ENCODE peak calls at places on chromosomes 13 and 19, in eight cellular contexts. Q is tibial nerve; G is endodermal cell; D is breast epithelium; I is heart right ventricle; N is colonic mucosa; Z is CD4-positive, CD25-positive, alpha-beta regulatory T cell; W is H9. M is an unnamed sample.

GRCh38 chr19:10424011-10424637 is 3.8 kb downstream of the PDE4A start:
- DNase-seq in W (peak), G (peak), N (peak), Q (peak), Z (peak), I (peak), D (peak), M (peak)

GRCh38 chr19:55508120-55508519 is 19.9 kb downstream of the SSC5D start:
- DNase-seq in N (no peak), G (no peak), Q (no peak), W (no peak), Z (no peak), D (no peak), I (no peak), M (no peak)

GRCh38 chr19:44277331-44277730 is 17.6 kb downstream of the ZNF233 start:
- DNase-seq in N (no peak), Q (no peak), I (no peak), G (no peak), Z (no peak), D (no peak), W (no peak), M (no peak)

GRCh38 chr13:89212186-89212585 is 1541.0 kb downstream of the SLITRK5 start:
- DNase-seq in G (no peak), D (no peak), Q (no peak), W (no peak), N (no peak), I (no peak), Z (no peak), M (no peak)

GRCh38 chr13:112442483-112443090 is 66.4 kb downstream of the SPACA7 start:
- DNase-seq in Q (no peak), G (peak), W (peak), Z (no peak), I (no peak), N (peak), D (no peak), M (peak)

GRCh38 chr19:51696606-51697005 is 3.5 kb downstream of the SPACA6 start:
- DNase-seq in Z (no peak), D (no peak), Q (no peak), I (no peak), G (no peak), W (no peak), N (no peak), M (no peak)

GRCh38 chr19:33373701-33374405 is at the start of gene CEBPG:
- DNase-seq in Z (no peak), Q (no peak), D (no peak), N (no peak), I (peak), G (no peak), W (no peak), M (peak)

GRCh38 chr19:34220472-34221063 is 33.8 kb upstream of the GARRE1 start:
- DNase-seq in I (no peak), Q (peak), N (peak), W (peak), G (peak), Z (peak), D (peak), M (peak)

GRCh38 chr13:27997904-27998522 is 9.5 kb upstream of the URAD start:
- DNase-seq in Z (peak), W (peak), N (peak), I (peak), Q (no peak), D (no peak), G (peak), M (peak)

GRCh38 chr19:11787536-11787935 is 10.8 kb upstream of the ZNF491 start:
- DNase-seq in I (no peak), Z (no peak), G (no peak), W (no peak), N (no peak), D (no peak), Q (no peak), M (no peak)

GRCh38 chr19:50916069-50916468 is 4.9 kb upstream of the KLK4 start:
- DNase-seq in D (no peak), G (no peak), Z (no peak), Q (no peak), I (no peak), W (no peak), N (no peak), M (no peak)

GRCh38 chr19:35592226-35592625 is 6.3 kb downstream of the PMIS2 start:
- DNase-seq in G (peak), Z (peak), Q (no peak), W (peak), D (no peak), N (no peak), I (no peak), M (no peak)

GRCh38 chr19:33691736-33692135 is 70.0 kb downstream of the CHST8 start:
- DNase-seq in I (no peak), Q (no peak), Z (no peak), G (no peak), W (no peak), N (no peak), D (no peak), M (peak)

GRCh38 chr19:29079331-29079730 is 133.6 kb downstream of the UQCRFS1 start:
- DNase-seq in G (peak), D (no peak), Q (no peak), Z (no peak), W (no peak), I (no peak), N (no peak), M (no peak)

GRCh38 chr13:45879666-45880065 is 28.1 kb upstream of the SIAH3 start:
- DNase-seq in D (peak), N (no peak), G (peak), Q (no peak), Z (no peak), W (peak), I (peak), M (no peak)

GRCh38 chr13:43965446-43965845 is 85.7 kb downstream of the LACC1 start:
- DNase-seq in Z (no peak), Q (no peak), D (no peak), W (no peak), G (no peak), N (no peak), I (no peak), M (no peak)

GRCh38 chr13:39036212-39036611 is 1.7 kb downstream of the PROSER1 start:
- DNase-seq in W (no peak), D (no peak), G (no peak), Z (peak), N (peak), Q (no peak), I (no peak), M (no peak)

GRCh38 chr13:46104868-46105267 is at the start of gene CPB2:
- DNase-seq in W (no peak), I (no peak), D (no peak), Q (no peak), Z (no peak), G (no peak), N (no peak), M (no peak)

GRCh38 chr19:12789904-12790619 is 1.2 kb upstream of the JUNB start:
- DNase-seq in G (peak), N (peak), I (peak), D (peak), Z (peak), W (peak), Q (peak), M (peak)

GRCh38 chr19:19530423-19530804 is 1.7 kb downstream of the YJEFN3 start:
- DNase-seq in N (no peak), D (no peak), G (peak), Z (no peak), I (no peak), W (no peak), Q (no peak), M (no peak)

GRCh38 chr19:6402834-6403608 is 10.1 kb upstream of the GTF2F1 start:
- DNase-seq in Q (no peak), Z (no peak), D (no peak), G (no peak), I (no peak), W (no peak), N (peak), M (no peak)

GRCh38 chr19:12194827-12195500 is 32.1 kb downstream of the ZNF136 start:
- DNase-seq in Q (peak), D (peak), G (no peak), W (no peak), N (peak), I (peak), Z (peak), M (peak)

GRCh38 chr13:57716295-57716694 is 84.8 kb downstream of the PCDH17 start:
- DNase-seq in N (no peak), W (peak), I (no peak), D (no peak), G (peak), Z (no peak), Q (no peak), M (no peak)

GRCh38 chr19:46191356-46191755 is 38.2 kb upstream of the IGFL1 start:
- DNase-seq in G (no peak), N (no peak), Z (no peak), D (no peak), Q (no peak), W (no peak), I (no peak), M (no peak)

GRCh38 chr19:33876192-33876591 is 79.5 kb downstream of the KCTD15 start:
- DNase-seq in N (no peak), D (no peak), Q (no peak), I (no peak), W (no peak), Z (no peak), G (no peak), M (no peak)

GRCh38 chr13:76225815-76226489 is 589.8 kb downstream of the LMO7 start:
- DNase-seq in W (no peak), G (no peak), D (no peak), I (peak), Z (no peak), N (no peak), Q (no peak), M (peak)

GRCh38 chr13:73599232-73600128 is 534.7 kb downstream of the KLF12 start:
- DNase-seq in W (no peak), D (no peak), I (no peak), Q (no peak), G (no peak), Z (no peak), N (no peak), M (no peak)

GRCh38 chr19:7833225-7834156 is 3.5 kb downstream of the EVI5L start:
- DNase-seq in I (peak), G (no peak), N (peak), W (no peak), Q (peak), D (no peak), Z (no peak), M (no peak)

GRCh38 chr13:59677966-59678814 is 485.5 kb downstream of the DIAPH3 start:
- DNase-seq in N (no peak), Q (no peak), G (no peak), I (no peak), D (no peak), W (no peak), Z (peak), M (no peak)

GRCh38 chr13:110915874-110916670 is 1.2 kb upstream of the ANKRD10 start:
- DNase-seq in Z (no peak), N (no peak), Q (no peak), W (no peak), G (no peak), D (no peak), I (no peak), M (no peak)

DNA sequence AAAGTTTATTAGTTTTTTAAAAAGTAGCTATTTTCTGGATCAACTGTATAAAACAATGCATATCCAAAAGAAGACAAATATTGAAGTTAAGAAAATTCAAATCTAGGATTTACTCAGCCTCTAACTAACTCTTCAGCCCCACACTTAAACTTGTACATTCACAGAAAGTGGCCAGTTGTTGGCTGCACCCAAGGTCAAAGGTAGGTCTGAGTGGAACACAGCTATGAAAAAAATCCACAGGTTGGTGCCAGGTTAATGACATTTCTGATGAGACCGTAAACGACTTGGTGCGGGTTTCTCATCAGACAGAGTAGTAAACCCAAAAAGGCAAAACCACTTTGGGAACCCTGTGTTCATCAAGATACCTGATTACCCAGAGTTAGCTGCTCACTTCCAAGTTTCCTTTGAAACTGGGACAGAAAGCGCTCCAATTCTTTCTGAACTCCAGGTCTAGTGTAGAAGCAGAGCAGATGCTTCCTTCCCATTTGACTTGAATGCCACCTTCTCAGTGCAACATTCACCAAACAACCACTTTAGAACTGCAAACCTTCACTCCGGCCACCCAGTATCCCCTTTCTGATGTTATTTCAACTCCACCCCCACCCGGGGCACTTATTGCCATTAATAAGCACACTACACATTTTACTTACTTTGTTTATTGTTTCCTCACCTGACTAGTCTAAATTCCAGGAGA is 208.3 kb upstream of the STARD13 start:
- DNase-seq in G (no peak), N (no peak), Z (no peak), I (no peak), W (no peak), D (no peak), Q (no peak), M (no peak)
- H3K27ac ChIP-seq in G (no peak), N (no peak), Z (no peak), I (no peak), W (no peak), D (no peak), Q (no peak), M (no peak)

GRCh38 chr13:48223016-48223385 is 10.0 kb upstream of the ITM2B start:
- DNase-seq in N (no peak), D (no peak), W (no peak), G (no peak), Q (no peak), Z (no peak), I (no peak), M (no peak)
- H3K27ac ChIP-seq in N (peak), D (peak), W (no peak), G (no peak), Q (peak), Z (peak), I (peak), M (no peak)

GRCh38 chr19:38266981-38267597 is 2.7 kb downstream of the SPINT2 start:
- DNase-seq in N (peak), W (no peak), I (no peak), Q (no peak), Z (no peak), D (peak), G (no peak), M (no peak)
- H3K27ac ChIP-seq in N (peak), W (no peak), I (no peak), Q (peak), Z (no peak), D (peak), G (no peak), M (peak)

DNA sequence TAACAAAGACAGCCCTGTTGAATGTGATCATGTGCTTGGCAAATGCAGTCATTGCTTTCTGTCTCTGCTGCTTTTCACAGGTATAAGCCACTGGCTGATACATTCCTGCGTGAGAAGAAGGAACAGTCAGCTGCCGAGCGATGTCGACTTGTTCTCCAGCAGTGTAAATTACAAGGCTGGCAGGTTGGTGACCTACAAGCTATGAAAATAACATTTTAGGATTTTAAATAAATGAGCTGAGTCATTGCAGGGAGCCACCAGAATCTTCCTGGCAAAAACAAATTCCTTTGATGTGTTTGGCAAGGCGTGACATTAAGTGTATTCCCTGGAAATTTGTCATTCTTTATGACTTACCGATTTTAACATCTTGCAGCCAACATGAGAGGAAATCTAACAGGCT is 471.3 kb downstream of the MYO16 start:
- DNase-seq in Z (no peak), N (no peak), D (peak), W (no peak), I (no peak), G (no peak), Q (no peak), M (no peak)
- H3K27ac ChIP-seq in Z (no peak), N (no peak), D (no peak), W (no peak), I (no peak), G (no peak), Q (no peak), M (no peak)

GRCh38 chr13:113952983-113953520 is 20.8 kb downstream of the C13orf46 start:
- DNase-seq in D (no peak), G (no peak), W (no peak), N (no peak), I (no peak), Q (no peak), Z (no peak), M (peak)
- H3K27ac ChIP-seq in D (no peak), G (no peak), W (no peak), N (no peak), I (no peak), Q (no peak), Z (no peak), M (no peak)

DNA sequence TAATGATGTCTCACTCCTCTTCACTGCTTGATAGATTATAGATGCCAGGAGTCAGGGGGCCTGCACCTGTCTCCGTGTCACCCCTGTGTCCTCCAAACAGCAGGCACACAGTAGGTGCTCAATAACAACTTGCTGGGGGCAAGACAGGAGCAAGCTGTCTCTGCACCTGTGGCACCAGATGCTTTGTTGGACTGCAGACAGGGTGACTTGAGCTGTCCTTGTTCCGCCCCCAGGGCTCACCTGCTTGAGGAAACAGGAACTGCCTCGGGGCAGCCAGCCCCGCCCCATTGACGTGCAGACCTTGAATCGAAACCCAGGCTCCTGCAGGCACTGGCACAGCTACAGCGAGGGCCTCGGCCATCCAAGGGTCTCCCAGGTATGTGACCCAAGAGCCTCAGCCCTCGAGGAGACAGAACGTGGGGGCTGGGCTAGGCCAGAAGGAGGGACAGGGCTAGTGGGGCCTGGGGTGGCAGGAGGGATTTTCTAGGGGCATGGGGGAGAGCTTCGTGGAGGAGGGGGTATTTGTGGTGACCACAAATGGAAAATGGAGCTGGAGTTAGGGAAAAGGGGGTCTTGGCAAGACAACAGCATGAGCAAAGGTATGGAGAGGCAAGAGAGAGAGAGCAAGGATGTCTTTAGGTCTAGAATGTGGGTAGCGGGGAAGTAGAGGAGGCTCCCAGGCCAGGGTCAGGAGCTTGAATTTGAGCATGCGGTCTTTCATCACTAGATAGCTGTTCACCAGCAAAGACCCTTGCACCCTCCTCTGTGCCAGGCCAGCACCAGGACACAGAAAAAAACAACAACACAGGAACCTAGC is at the start of gene HSH2D:
- DNase-seq in Z (peak), G (peak), N (peak), W (peak), I (peak), D (peak), Q (no peak), M (peak)
- H3K27ac ChIP-seq in Z (peak), G (no peak), N (peak), W (no peak), I (no peak), D (no peak), Q (no peak), M (no peak)

GRCh38 chr19:41902594-41902993 is 19.6 kb downstream of the ARHGEF1 start:
- DNase-seq in D (no peak), W (no peak), I (no peak), Q (no peak), G (no peak), N (no peak), Z (no peak), M (no peak)
- H3K27ac ChIP-seq in D (no peak), W (no peak), I (no peak), Q (no peak), G (no peak), N (no peak), Z (no peak), M (no peak)

GRCh38 chr19:15432018-15432494 is 13.3 kb upstream of the AKAP8L start:
- DNase-seq in W (no peak), Q (no peak), N (no peak), G (no peak), Z (no peak), D (no peak), I (no peak), M (no peak)
- H3K27ac ChIP-seq in W (no peak), Q (peak), N (no peak), G (peak), Z (peak), D (peak), I (no peak), M (no peak)

M was measured in aorta.